ENCODE peak calls at places on chromosomes 1 and 21, in seven cellular contexts. I is H9, Z is neuronal stem cell, H is mesendoderm, V is H1, T is mesenchymal stem cell, W is trophoblast cell. E is an unnamed sample.
A peak's percentile ranks its signal among the peaks of the same experiment; 100 is the strongest.

GRCh38 chr21:29205009-29205408 is 74.6 kb downstream of the MAP3K7CL start:
- DNase-seq in Z (no peak), V (no peak), T (no peak), W (no peak), I (no peak), H (no peak), E (no peak)

GRCh38 chr1:22263359-22263758 is 120.5 kb upstream of the WNT4 start:
- DNase-seq in I (no peak), Z (no peak), T (no peak), V (no peak), H (no peak), W (no peak), E (no peak)

GRCh38 chr1:41843378-41843777 is 75.3 kb downstream of the HIVEP3 start:
- DNase-seq in W (no peak), I (no peak), V (no peak), H (peak; percentile 25), T (peak; percentile 62), Z (no peak), E (peak; percentile 77)

GRCh38 chr21:23374155-23374554 is 2233.1 kb downstream of the MRPL39 start:
- DNase-seq in H (no peak), Z (no peak), T (no peak), V (no peak), W (no peak), I (no peak), E (no peak)

GRCh38 chr1:151547119-151547899 is 7.2 kb downstream of the TUFT1 start:
- DNase-seq in W (peak; percentile 98), T (peak; percentile 74), H (peak; percentile 99), Z (peak; percentile 54), I (peak; percentile 85), V (no peak), E (peak; percentile 93)

GRCh38 chr1:156661932-156662587 is 15.1 kb downstream of the NES start:
- DNase-seq in I (no peak), Z (no peak), T (peak; percentile 86), H (peak; percentile 63), V (no peak), W (peak; percentile 12), E (peak; percentile 60)

GRCh38 chr1:2642131-2642559 is 9.3 kb upstream of the MMEL1 start:
- DNase-seq in H (no peak), Z (no peak), W (no peak), T (no peak), V (no peak), I (no peak), E (no peak)

GRCh38 chr1:156795374-156795733 is 21.3 kb downstream of the SH2D2A start:
- DNase-seq in H (no peak), I (no peak), Z (no peak), T (no peak), W (no peak), V (no peak), E (no peak)

GRCh38 chr1:112395261-112395831 is 668 bp upstream of the CTTNBP2NL start:
- DNase-seq in H (peak; percentile 83), V (no peak), I (no peak), T (no peak), W (peak; percentile 82), Z (peak; percentile 61), E (no peak)

GRCh38 chr1:79543435-79543834 is 536.9 kb upstream of the ADGRL4 start:
- DNase-seq in H (no peak), T (no peak), V (no peak), I (no peak), Z (no peak), W (no peak), E (no peak)

GRCh38 chr21:32457360-32457840 is 44.9 kb downstream of the EVA1C start:
- DNase-seq in W (no peak), T (no peak), I (no peak), V (no peak), Z (no peak), H (no peak), E (peak; percentile 16)

GRCh38 chr1:153633161-153633746 is 612 bp upstream of the CHTOP start:
- DNase-seq in H (no peak), T (no peak), I (no peak), V (no peak), W (no peak), Z (no peak), E (no peak)

GRCh38 chr21:38223893-38224540 is 32.8 kb upstream of the KCNJ15 start:
- DNase-seq in I (no peak), T (peak; percentile 16), H (peak; percentile 72), Z (peak; percentile 49), V (no peak), W (no peak), E (peak; percentile 26)

GRCh38 chr1:35369922-35370671 is 101.6 kb downstream of the ZMYM4 start:
- DNase-seq in V (no peak), Z (no peak), I (no peak), H (peak; percentile 37), W (peak; percentile 9), T (peak; percentile 82), E (peak; percentile 90)

GRCh38 chr1:23980725-23981063 is 567 bp upstream of the SRSF10 start:
- DNase-seq in T (peak; percentile 54), H (peak; percentile 61), I (peak; percentile 44), W (peak; percentile 62), Z (no peak), V (no peak), E (peak; percentile 64)

GRCh38 chr1:23979387-23980005 is 631 bp downstream of the SRSF10 start:
- DNase-seq in T (no peak), W (no peak), Z (no peak), H (peak; percentile 78), V (no peak), I (no peak), E (no peak)

GRCh38 chr1:23980006-23980724 is at the start of gene SRSF10:
- DNase-seq in V (peak; percentile 99), H (peak; percentile 99), I (peak; percentile 99), Z (peak; percentile 97), T (peak; percentile 99), W (peak; percentile 99), E (peak; percentile 99)

GRCh38 chr1:23989249-23989648 is 9.1 kb upstream of the SRSF10 start:
- DNase-seq in H (no peak), T (no peak), W (no peak), Z (no peak), V (no peak), I (no peak), E (no peak)

GRCh38 chr1:23984417-23985186 is 4.5 kb upstream of the SRSF10 start:
- DNase-seq in V (no peak), W (no peak), H (no peak), T (peak; percentile 62), Z (no peak), I (no peak), E (peak; percentile 55)
- H3K4ac ChIP-seq in V (no peak overlapping the region), W (no peak overlapping the region), H (no peak overlapping the region), T (no peak overlapping the region), Z (no peak overlapping the region), I (no peak overlapping the region), E (peak overlapping the region; percentile 18)

GRCh38 chr1:11543796-11544195 is 64.8 kb downstream of the DISP3 start:
- DNase-seq in W (no peak), Z (no peak), T (no peak), V (no peak), I (no peak), H (no peak), E (no peak)
- H3K4ac ChIP-seq in W (no peak overlapping the region), Z (no peak overlapping the region), T (no peak overlapping the region), V (no peak overlapping the region), I (no peak overlapping the region), H (no peak overlapping the region), E (no peak overlapping the region)

GRCh38 chr1:5296135-5296930 is 641.9 kb downstream of the AJAP1 start:
- DNase-seq in I (no peak), Z (no peak), V (no peak), H (no peak), W (no peak), T (no peak), E (no peak)
- H3K4ac ChIP-seq in I (no peak overlapping the region), Z (no peak overlapping the region), V (no peak overlapping the region), H (no peak overlapping the region), W (no peak overlapping the region), T (no peak overlapping the region), E (no peak overlapping the region)

GRCh38 chr1:33060579-33061083 is 20.3 kb upstream of the AZIN2 start:
- DNase-seq in T (peak; percentile 89), Z (no peak), H (no peak), I (no peak), W (peak; percentile 65), V (no peak), E (peak; percentile 76)
- H3K4ac ChIP-seq in T (no peak overlapping the region), Z (no peak overlapping the region), H (no peak overlapping the region), I (no peak overlapping the region), W (no peak overlapping the region), V (no peak overlapping the region), E (no peak overlapping the region)

GRCh38 chr1:209215826-209216225 is 367.7 kb upstream of the CAMK1G start:
- DNase-seq in Z (no peak), H (no peak), V (no peak), W (no peak), I (no peak), T (no peak), E (no peak)

GRCh38 chr1:209222826-209223225 is 360.7 kb upstream of the CAMK1G start:
- DNase-seq in T (no peak), Z (no peak), H (no peak), I (no peak), W (no peak), V (no peak), E (no peak)

GRCh38 chr1:209220048-209220524 is 363.4 kb upstream of the CAMK1G start:
- DNase-seq in I (no peak), T (no peak), Z (no peak), H (no peak), W (peak; percentile 63), V (no peak), E (no peak)

GRCh38 chr1:209218113-209218512 is 365.4 kb upstream of the CAMK1G start:
- DNase-seq in Z (no peak), W (no peak), V (no peak), H (no peak), I (no peak), T (no peak), E (no peak)

GRCh38 chr1:209218986-209219385 is 364.5 kb upstream of the CAMK1G start:
- DNase-seq in V (no peak), H (no peak), W (peak; percentile 47), Z (no peak), T (no peak), I (no peak), E (no peak)
- H3K4ac ChIP-seq in V (no peak overlapping the region), H (peak overlapping the region; percentile 43), W (no peak overlapping the region), Z (no peak overlapping the region), T (no peak overlapping the region), I (no peak overlapping the region), E (no peak overlapping the region)